ENCODE peak calls at places on chromosomes 7 and 10, in five cellular contexts. O is CD8-positive, alpha-beta T cell; X is effector memory CD4-positive, alpha-beta T cell; Z is stomach; E is prostate gland. Y is an unnamed sample. For H3K27me3, the result is how much of the 10 kb centered on the place peaks cover.

GRCh38 chr7:57399251-57399940 is 50.6 kb upstream of the ZNF716 start:
- DNase-seq in X (no peak), Z (no peak), E (no peak), O (no peak), Y (no peak)

GRCh38 chr7:47444376-47445098 is 137.4 kb downstream of the TNS3 start:
- DNase-seq in E (no peak), Z (no peak), O (no peak), X (no peak), Y (no peak)

GRCh38 chr10:103925591-103925990 is 7.6 kb upstream of the STN1 start:
- DNase-seq in E (no peak), O (no peak), X (no peak), Z (no peak), Y (no peak)

GRCh38 chr10:124798781-124799180 is 2.8 kb upstream of the ABRAXAS2 start:
- DNase-seq in Z (no peak), O (no peak), E (no peak), X (no peak), Y (no peak)

GRCh38 chr10:7301039-7301768 is 109.6 kb downstream of the SFMBT2 start:
- DNase-seq in X (no peak), E (no peak), O (no peak), Z (no peak), Y (no peak)

GRCh38 chr10:105206616-105207015 is 565.5 kb downstream of the SORCS3 start:
- DNase-seq in X (no peak), E (no peak), O (no peak), Z (no peak), Y (no peak)

GRCh38 chr7:158655931-158656441 is 48.6 kb downstream of the NCAPG2 start:
- DNase-seq in E (no peak), Z (no peak), X (no peak), O (no peak), Y (no peak)

GRCh38 chr7:36514289-36515243 is 124.9 kb downstream of the ANLN start:
- DNase-seq in O (no peak), E (no peak), Z (no peak), X (no peak), Y (no peak)

GRCh38 chr10:43230909-43231522 is 35.8 kb downstream of the RASGEF1A start:
- DNase-seq in X (no peak), Z (no peak), E (no peak), O (no peak), Y (peak)

GRCh38 chr10:98328640-98329039 is 60.6 kb upstream of the LOXL4 start:
- DNase-seq in O (no peak), X (no peak), Z (no peak), E (no peak), Y (no peak)

GRCh38 chr10:69262249-69262864 is 15.9 kb upstream of the HK1 start:
- DNase-seq in X (no peak), Z (no peak), O (no peak), E (no peak), Y (no peak)

GRCh38 chr10:68602434-68602833 is 42.3 kb downstream of the TET1 start:
- DNase-seq in X (no peak), Z (no peak), E (no peak), O (no peak), Y (no peak)

GRCh38 chr7:17626215-17626614 is 314.1 kb downstream of the SNX13 start:
- DNase-seq in E (no peak), X (no peak), O (no peak), Z (no peak), Y (no peak)

GRCh38 chr10:131848741-131849590 is 51.8 kb upstream of the PPP2R2D start:
- DNase-seq in Z (no peak), O (no peak), X (no peak), E (no peak), Y (no peak)

GRCh38 chr7:129367700-129368388 is 66.4 kb upstream of the STRIP2 start:
- DNase-seq in Z (peak), X (peak), O (peak), E (peak), Y (peak)

GRCh38 chr10:17171131-17171530 is 30.3 kb downstream of the TRDMT1 start:
- DNase-seq in X (no peak), Z (no peak), E (no peak), O (no peak), Y (no peak)

GRCh38 chr7:148153611-148154010 is 437.0 kb upstream of the C7orf33 start:
- DNase-seq in X (no peak), E (peak), O (no peak), Z (peak), Y (no peak)

GRCh38 chr7:43302773-43303172 is 190.3 kb downstream of the HECW1 start:
- DNase-seq in O (no peak), E (no peak), X (no peak), Z (no peak), Y (no peak)

GRCh38 chr10:119301397-119301796 is 94.0 kb downstream of the GRK5 start:
- DNase-seq in E (no peak), O (peak), Z (no peak), X (peak), Y (no peak)

GRCh38 chr10:31314256-31315183 is 4.5 kb upstream of the ZEB1 start:
- DNase-seq in O (no peak), E (no peak), X (no peak), Z (no peak), Y (no peak)

GRCh38 chr10:78798976-78799730 is 269.6 kb upstream of the ZMIZ1 start:
- DNase-seq in Z (no peak), O (no peak), E (no peak), X (no peak), Y (no peak)

GRCh38 chr7:41979834-41980307 is 257.1 kb downstream of the GLI3 start:
- DNase-seq in Z (no peak), X (no peak), E (no peak), O (no peak), Y (peak)

GRCh38 chr10:6218692-6219493 is 16.2 kb downstream of the PFKFB3 start:
- DNase-seq in O (no peak), X (no peak), E (no peak), Z (no peak), Y (peak)

GRCh38 chr7:149284343-149284742 is 22.3 kb downstream of the ZNF783 start:
- DNase-seq in E (no peak), O (peak), Z (no peak), X (peak), Y (no peak)

GRCh38 chr7:151073990-151074389 is 6.6 kb downstream of the FASTK start:
- DNase-seq in E (no peak), Z (no peak), O (no peak), X (no peak), Y (no peak)

GRCh38 chr7:155451522-155452239 is 6.2 kb upstream of the EN2 start:
- DNase-seq in O (no peak), Z (no peak), X (no peak), E (no peak), Y (no peak)

GRCh38 chr10:18554479-18554878 is 96.9 kb downstream of the NSUN6 start:
- DNase-seq in Z (no peak), E (no peak), O (no peak), X (no peak), Y (no peak)

DNA sequence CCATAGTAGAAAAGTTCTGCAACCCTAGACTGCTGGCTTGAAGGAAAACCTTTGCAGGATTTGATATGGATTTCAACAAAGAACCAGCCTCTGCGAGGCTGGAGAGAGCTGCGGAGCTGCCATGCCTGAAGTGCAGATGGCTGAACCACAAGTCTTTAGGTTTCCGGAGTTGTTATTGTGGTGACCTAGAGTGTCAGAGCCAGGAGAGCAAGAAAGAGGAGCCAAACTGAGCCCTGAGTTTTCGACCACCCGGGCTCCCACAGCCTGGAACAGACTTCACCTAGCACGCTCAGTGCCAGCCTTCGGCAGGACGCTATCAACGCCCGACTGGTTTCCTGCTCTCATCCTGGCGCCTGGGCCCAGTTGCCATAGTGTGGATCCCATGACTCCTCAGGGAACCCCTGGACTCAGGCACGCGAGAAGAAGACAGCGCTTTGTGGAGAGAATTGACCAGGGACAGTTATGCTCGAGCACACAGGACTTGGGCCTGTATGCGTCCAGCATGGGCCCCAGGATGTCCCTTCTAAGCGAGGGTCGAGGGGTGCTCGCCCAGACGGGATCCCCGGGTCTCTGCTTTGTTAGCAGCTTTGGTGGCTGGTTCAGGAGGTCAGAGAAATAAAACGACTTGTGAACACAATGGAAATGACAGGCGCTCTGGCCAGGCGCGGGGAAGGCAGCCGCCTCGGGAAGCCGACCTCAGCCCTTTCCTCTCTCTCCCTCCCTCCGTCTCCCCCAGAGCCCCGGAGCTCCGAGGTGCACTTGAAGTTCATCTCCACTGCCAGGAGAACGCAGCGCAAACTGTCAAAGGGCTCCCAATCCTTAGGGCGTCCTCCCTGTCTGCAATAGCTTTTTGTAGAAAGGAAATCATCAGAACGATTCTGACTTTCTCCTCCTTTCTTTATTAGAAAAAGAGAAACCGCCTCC is 1.8 kb upstream of the GAD2 start:
- DNase-seq in X (no peak), Z (no peak), O (no peak), E (no peak), Y (no peak)
- H3K27me3 ChIP-seq in X (under half), Z (half or more), O (under half), E (half or more), Y (under half)

GRCh38 chr7:106218546-106218945 is 66.2 kb downstream of the NAMPT start:
- DNase-seq in Z (no peak), E (no peak), X (no peak), O (no peak), Y (no peak)
- H3K27ac ChIP-seq in Z (peak), E (peak), X (no peak), O (no peak), Y (no peak)

DNA sequence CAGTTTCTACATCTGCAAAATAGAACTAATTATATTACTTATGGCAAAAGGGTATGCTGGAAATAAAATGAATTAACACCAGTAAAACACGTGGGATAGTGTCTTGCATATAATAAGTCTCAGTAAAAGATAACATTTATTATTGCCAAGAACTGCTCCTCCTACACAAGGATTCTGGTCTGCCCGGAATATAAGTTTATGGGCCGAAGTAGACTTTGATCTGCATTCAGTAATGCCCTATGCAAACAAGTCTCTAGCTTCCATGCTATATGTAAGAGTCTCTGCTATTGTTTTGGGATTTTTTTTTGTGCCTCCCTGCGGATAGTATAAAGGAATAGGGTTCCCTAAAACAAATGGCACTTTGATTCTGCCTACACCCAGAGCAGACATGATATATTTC is 125.6 kb upstream of the SLC26A5 start:
- DNase-seq in Z (no peak), X (no peak), O (no peak), E (no peak), Y (no peak)
- H3K27me3 ChIP-seq in Z (under half), X (under half), O (under half), E (under half), Y (under half)

GRCh38 chr10:77541944-77542343 is 95.7 kb downstream of the KCNMA1 start:
- DNase-seq in X (no peak), O (no peak), Z (no peak), E (no peak), Y (no peak)
- H3K27ac ChIP-seq in X (no peak), O (no peak), Z (no peak), E (no peak), Y (no peak)

DNA sequence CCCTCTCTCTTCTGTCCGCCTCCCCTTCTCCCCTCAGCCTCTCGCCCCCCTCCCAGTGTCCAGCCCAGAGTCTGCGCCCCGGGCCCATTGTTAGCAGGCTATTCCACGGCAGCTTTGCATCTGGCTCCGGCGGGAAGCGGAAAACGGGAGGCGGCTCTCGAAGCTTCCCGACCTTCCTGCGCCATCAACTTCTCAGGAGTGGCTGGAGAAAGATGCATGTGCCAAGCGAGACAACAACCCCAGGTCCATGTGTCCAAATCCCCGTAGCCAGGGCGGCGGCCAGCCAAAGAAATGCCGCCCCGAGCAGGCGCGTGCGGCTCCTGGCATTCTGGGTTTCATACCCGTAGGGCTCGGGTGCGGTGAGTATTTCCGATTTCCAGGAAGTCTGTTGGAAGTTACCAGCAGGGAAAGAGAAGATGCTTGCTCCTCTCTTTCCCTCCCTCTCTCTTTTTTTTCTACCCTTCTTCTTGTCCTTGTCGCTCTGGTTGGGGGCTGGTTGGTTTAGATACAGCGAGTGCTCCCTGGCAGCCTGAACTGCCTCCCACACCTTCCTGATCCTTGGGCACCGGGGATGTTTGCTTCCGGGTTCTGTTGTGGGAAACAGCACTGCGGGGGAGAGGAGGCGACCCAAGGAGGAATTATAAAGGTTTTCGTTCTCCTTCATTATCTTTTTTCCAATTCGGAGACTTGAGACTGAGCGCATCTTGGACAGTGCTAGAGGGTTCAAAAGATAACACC is 1.2 kb upstream of the HOXA2 start:
- DNase-seq in X (no peak), E (no peak), O (no peak), Z (no peak), Y (no peak)
- H3K27me3 ChIP-seq in X (under half), E (under half), O (under half), Z (half or more), Y (half or more)